ENCODE peak calls at places on chromosomes 5 and 9, in eight cellular contexts. Y, D, P, H, I, N, S and F are unnamed samples.

GRCh38 chr9:121326130-121326838 is 43.8 kb downstream of the STOM start:
- DNase-seq in Y (peak), D (peak), P (no peak), H (peak), I (no peak), N (peak), S (no peak), F (peak)

GRCh38 chr5:171450423-171451246 is 31.2 kb downstream of the FGF18 start:
- DNase-seq in Y (peak), D (peak), P (no peak), H (peak), I (no peak), N (peak), S (no peak), F (no peak)

GRCh38 chr5:71757590-71758543 is 38.8 kb downstream of the CARTPT start:
- DNase-seq in Y (peak), D (peak), P (peak), H (peak), I (peak), N (peak), S (peak), F (no peak)

GRCh38 chr9:105313238-105313637 is 68.8 kb downstream of the SLC44A1 start:
- DNase-seq in Y (no peak), D (no peak), P (no peak), H (no peak), I (no peak), N (no peak), S (no peak), F (no peak)

GRCh38 chr9:33044677-33045282 is 19.7 kb downstream of the DNAJA1 start:
- DNase-seq in Y (peak), D (no peak), P (no peak), H (peak), I (peak), N (no peak), S (no peak), F (no peak)

GRCh38 chr9:21996438-21996837 is 1.8 kb downstream of the CDKN2B-AS1 start:
- DNase-seq in Y (no peak), D (no peak), P (no peak), H (no peak), I (no peak), N (no peak), S (no peak), F (no peak)

GRCh38 chr9:33179298-33179697 is 12.2 kb upstream of the B4GALT1 start:
- DNase-seq in Y (no peak), D (no peak), P (no peak), H (no peak), I (no peak), N (no peak), S (no peak), F (no peak)

GRCh38 chr5:10460252-10460906 is 18.7 kb downstream of the ROPN1L start:
- DNase-seq in Y (peak), D (peak), P (no peak), H (peak), I (peak), N (peak), S (no peak), F (no peak)

GRCh38 chr9:84061613-84062205 is 81.1 kb downstream of the RMI1 start:
- DNase-seq in Y (peak), D (no peak), P (no peak), H (no peak), I (no peak), N (no peak), S (no peak), F (no peak)

GRCh38 chr5:42632501-42632900 is 124.1 kb upstream of the CCDC152 start:
- DNase-seq in Y (no peak), D (no peak), P (no peak), H (no peak), I (no peak), N (no peak), S (no peak), F (no peak)

GRCh38 chr9:124611106-124611505 is 103.9 kb upstream of the NR5A1 start:
- DNase-seq in Y (no peak), D (no peak), P (no peak), H (no peak), I (no peak), N (no peak), S (no peak), F (no peak)

GRCh38 chr9:93824386-93825294 is 130.5 kb downstream of the BARX1 start:
- DNase-seq in Y (no peak), D (no peak), P (no peak), H (no peak), I (no peak), N (peak), S (no peak), F (no peak)

GRCh38 chr9:106420511-106420944 is 442.4 kb upstream of the ZNF462 start:
- DNase-seq in Y (no peak), D (no peak), P (peak), H (no peak), I (no peak), N (no peak), S (no peak), F (no peak)

GRCh38 chr5:37838152-37838932 is 1.5 kb downstream of the GDNF start:
- DNase-seq in Y (no peak), D (peak), P (no peak), H (no peak), I (peak), N (peak), S (no peak), F (no peak)

DNA sequence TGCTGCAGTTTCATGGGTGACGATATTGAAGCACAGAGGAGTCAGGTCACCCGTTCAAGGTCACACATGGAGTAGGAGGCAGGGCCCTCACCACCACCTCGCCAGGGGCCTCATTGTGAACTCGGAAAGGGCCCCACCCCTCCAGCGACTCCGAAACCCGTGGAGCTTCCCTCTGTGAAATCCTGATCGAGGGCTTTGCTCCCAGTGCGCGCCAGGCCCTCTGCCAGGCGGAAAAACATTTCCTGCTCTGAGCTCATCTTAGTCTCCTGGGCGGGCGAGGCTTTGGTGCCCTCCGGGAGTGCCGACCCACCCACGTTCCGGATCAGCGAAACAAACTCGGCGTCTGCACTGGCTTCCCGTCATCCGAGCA is 75.0 kb upstream of the FCN1 start:
- DNase-seq in Y (no peak), D (no peak), P (no peak), H (no peak), I (no peak), N (peak), S (no peak), F (peak)
- TF ChIP-seq CTCF in Y (no peak), D (no peak), P (no peak), H (no peak), I (no peak), N (no peak), S (no peak), F (no peak)

GRCh38 chr9:128415222-128415621 is 5.4 kb upstream of the CERCAM start:
- DNase-seq in Y (no peak), D (no peak), P (no peak), H (no peak), I (no peak), N (no peak), S (no peak), F (no peak)
- H3K27ac ChIP-seq in Y (no peak), D (no peak), P (no peak), H (no peak), I (no peak), N (no peak), S (no peak), F (no peak)

GRCh38 chr9:18499987-18500386 is 26.0 kb downstream of the ADAMTSL1 start:
- DNase-seq in Y (no peak), D (no peak), P (no peak), H (no peak), I (no peak), N (no peak), S (no peak), F (no peak)
- TF ChIP-seq EP300 in Y (no peak), D (no peak), P (no peak), H (no peak), I (no peak), N (no peak), S (no peak), F (no peak)

GRCh38 chr5:172715931-172716682 is 54.9 kb downstream of the DUSP1 start:
- DNase-seq in Y (no peak), D (peak), P (no peak), H (no peak), I (peak), N (peak), S (peak), F (no peak)
- TF ChIP-seq CTCF in Y (no peak), D (no peak), P (no peak), H (no peak), I (no peak), N (no peak), S (no peak), F (no peak)

DNA sequence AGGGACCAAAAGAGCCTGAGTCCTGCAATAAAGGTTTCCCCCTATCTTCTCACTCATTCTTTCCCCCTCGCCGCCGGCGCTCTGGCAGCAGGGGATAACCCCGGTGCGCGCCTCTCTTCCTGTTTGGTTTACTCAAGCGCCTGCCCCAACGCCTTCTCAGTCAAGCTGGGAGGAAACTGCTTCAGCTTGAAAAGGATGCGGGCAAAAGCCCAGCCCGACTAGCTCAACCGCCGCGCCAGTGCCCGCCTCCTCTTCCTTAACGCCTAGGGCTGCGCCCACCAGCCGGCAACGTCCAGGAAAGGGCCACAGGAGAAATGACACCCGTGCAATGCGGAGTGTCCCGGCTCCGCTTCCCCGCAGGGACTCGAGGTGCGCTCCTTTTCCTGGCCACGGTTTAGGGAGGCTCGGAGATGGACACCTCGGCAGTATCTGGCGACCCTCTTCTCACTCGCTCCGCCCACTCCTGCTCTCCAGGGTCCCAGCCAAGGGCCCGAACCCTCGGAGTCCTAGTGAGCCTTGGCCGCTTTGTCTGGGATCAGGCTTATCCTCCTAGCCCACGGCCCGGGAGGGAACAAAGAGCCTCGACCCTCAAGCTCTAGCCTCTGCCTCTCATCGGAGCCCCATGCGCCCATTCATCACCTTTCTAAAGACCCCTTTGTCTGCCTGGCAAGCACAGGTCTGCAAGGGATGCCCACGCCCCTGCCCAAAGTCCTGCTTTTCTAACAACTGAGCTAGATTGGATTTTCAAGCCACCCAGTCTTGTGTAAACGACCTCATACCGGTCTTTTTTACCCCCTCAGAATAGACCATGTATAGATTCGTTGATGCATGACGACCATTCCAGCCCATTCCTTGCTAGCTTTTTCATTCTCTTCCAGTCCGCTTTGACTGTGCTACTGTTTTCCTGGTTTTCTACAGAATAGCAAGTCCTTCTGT is 2.0 kb downstream of the ST8SIA4 start:
- DNase-seq in Y (peak), D (no peak), P (peak), H (peak), I (no peak), N (peak), S (no peak), F (peak)
- H3K27ac ChIP-seq in Y (peak), D (no peak), P (peak), H (peak), I (peak), N (peak), S (no peak), F (peak)

GRCh38 chr9:117273612-117274011 is 141.2 kb downstream of the ASTN2 start:
- DNase-seq in Y (no peak), D (no peak), P (no peak), H (no peak), I (no peak), N (no peak), S (no peak), F (no peak)
- TF ChIP-seq EP300 in Y (no peak), D (no peak), P (no peak), H (no peak), I (no peak), N (no peak), S (no peak), F (no peak)